ENCODE peak calls at places on chromosomes 3 and 15, in ten cellular contexts. B, G, L, N, F, M, Y, H, C and R are unnamed samples. For H3K4me1, the result is how much of the 10 kb centered on the place peaks cover.

GRCh38 chr3:119310052-119310451 is 15.9 kb downstream of the ARHGAP31 start:
- DNase-seq in B (no peak), C (no peak), M (peak), G (no peak), F (peak), H (no peak), Y (peak), L (no peak), N (peak), R (no peak)

GRCh38 chr3:19934098-19934566 is at the start of gene EFHB:
- DNase-seq in L (no peak), M (peak), H (peak), F (peak), Y (peak), N (no peak), C (peak), B (no peak), G (peak), R (peak)

GRCh38 chr3:9512456-9513045 is 41.1 kb downstream of the LHFPL4 start:
- DNase-seq in N (no peak), C (no peak), H (no peak), B (no peak), L (no peak), F (no peak), G (no peak), Y (no peak), M (no peak), R (no peak)

GRCh38 chr3:40247714-40248113 is 61.8 kb upstream of the EIF1B start:
- DNase-seq in Y (no peak), L (no peak), H (no peak), N (no peak), M (no peak), G (no peak), C (no peak), B (no peak), F (no peak), R (no peak)

GRCh38 chr15:44956388-44956787 is at the start of gene TERB2:
- DNase-seq in C (no peak), M (no peak), F (no peak), Y (no peak), H (no peak), B (no peak), L (no peak), N (no peak), G (no peak), R (no peak)

GRCh38 chr15:30953731-30954378 is 37.6 kb downstream of the MTMR10 start:
- DNase-seq in L (no peak), B (no peak), G (no peak), M (no peak), H (no peak), Y (no peak), F (peak), C (no peak), N (peak), R (no peak)

GRCh38 chr15:45393851-45394250 is 15.5 kb upstream of the GATM start:
- DNase-seq in H (no peak), M (no peak), L (no peak), G (no peak), C (no peak), N (no peak), F (no peak), B (no peak), Y (no peak), R (peak)

GRCh38 chr3:101602731-101603130 is 28.8 kb downstream of the PCNP start:
- DNase-seq in B (no peak), G (no peak), N (no peak), H (no peak), F (no peak), C (no peak), Y (no peak), L (no peak), M (no peak), R (no peak)

GRCh38 chr15:80637747-80638146 is 57.4 kb upstream of the ABHD17C start:
- DNase-seq in F (no peak), C (no peak), Y (no peak), M (no peak), B (no peak), H (no peak), G (no peak), L (no peak), N (no peak), R (no peak)

GRCh38 chr15:72796515-72797337 is 13.2 kb upstream of the ADPGK start:
- DNase-seq in Y (peak), B (no peak), L (peak), H (peak), F (no peak), N (peak), C (peak), M (peak), G (peak), R (peak)

GRCh38 chr15:54150255-54150654 is 172.0 kb downstream of the UNC13C start:
- DNase-seq in G (no peak), C (no peak), N (no peak), M (no peak), F (no peak), B (no peak), Y (no peak), H (no peak), L (no peak), R (peak)

GRCh38 chr3:15345608-15346137 is 13.3 kb upstream of the SH3BP5 start:
- DNase-seq in M (no peak), Y (no peak), G (no peak), L (no peak), C (no peak), F (no peak), B (no peak), H (no peak), N (no peak), R (no peak)

GRCh38 chr15:29773000-29773399 is 49.3 kb downstream of the TJP1 start:
- DNase-seq in L (no peak), H (no peak), B (no peak), Y (no peak), F (no peak), M (no peak), G (no peak), N (no peak), C (no peak), R (no peak)

GRCh38 chr3:123290962-123291361 is 89.2 kb downstream of the SEC22A start:
- DNase-seq in Y (no peak), C (no peak), L (no peak), B (no peak), N (no peak), H (no peak), G (no peak), M (no peak), F (no peak), R (no peak)

GRCh38 chr3:159988617-159989251 is at the start of gene IL12A:
- DNase-seq in C (peak), N (peak), H (peak), L (peak), B (peak), M (peak), F (peak), Y (peak), G (peak), R (peak)

GRCh38 chr3:27905625-27906024 is 183.5 kb upstream of the EOMES start:
- DNase-seq in Y (no peak), M (no peak), F (no peak), L (no peak), C (no peak), G (no peak), N (no peak), B (no peak), H (no peak), R (peak)

GRCh38 chr15:48533982-48534381 is 111.5 kb downstream of the FBN1 start:
- DNase-seq in B (no peak), H (no peak), G (no peak), L (no peak), Y (no peak), C (no peak), M (no peak), N (peak), F (no peak), R (no peak)

GRCh38 chr15:70867911-70868467 is 14.0 kb upstream of the LARP6 start:
- DNase-seq in G (no peak), H (no peak), Y (no peak), L (peak), N (peak), B (no peak), C (no peak), M (no peak), F (peak), R (no peak)

GRCh38 chr3:115428825-115429224 is 194.5 kb upstream of the GAP43 start:
- DNase-seq in Y (no peak), H (no peak), C (no peak), L (no peak), F (no peak), M (no peak), G (no peak), N (no peak), B (no peak), R (no peak)

GRCh38 chr3:55409802-55410201 is 77.3 kb downstream of the WNT5A start:
- DNase-seq in F (no peak), N (no peak), B (no peak), L (no peak), M (no peak), Y (no peak), G (no peak), C (no peak), H (no peak), R (no peak)

DNA sequence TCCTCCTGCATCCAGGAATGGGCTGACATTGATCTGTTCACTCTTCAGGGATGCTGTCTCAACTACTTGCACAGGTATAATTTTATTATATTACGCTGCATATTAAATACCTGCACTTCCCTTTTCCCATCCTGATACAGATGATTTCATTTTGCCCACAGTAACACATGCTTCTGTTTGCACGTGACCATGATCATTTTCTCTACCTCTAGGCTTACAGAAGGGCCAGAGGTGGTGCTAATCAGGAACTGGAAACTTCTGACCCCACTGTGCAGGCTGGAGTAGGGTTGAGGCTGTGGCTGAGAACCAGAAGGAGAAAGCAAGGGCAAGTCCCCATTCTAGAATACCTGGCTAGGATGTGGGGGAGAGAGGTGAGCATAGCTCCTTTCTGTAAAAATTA is 304.8 kb downstream of the PTPRG start:
- DNase-seq in G (no peak), N (no peak), C (no peak), B (no peak), M (no peak), Y (no peak), F (no peak), L (no peak), H (no peak), R (no peak)
- H3K4me1 ChIP-seq in G (under half), N (under half), C (under half), B (under half), M (under half), Y (under half), F (under half), L (under half), H (under half), R (under half)

GRCh38 chr15:62403164-62403809 is 238.2 kb upstream of the C2CD4B start:
- DNase-seq in F (peak), L (no peak), H (no peak), C (no peak), M (no peak), G (no peak), Y (no peak), B (no peak), N (peak), R (no peak)
- H3K4me1 ChIP-seq in F (under half), L (under half), H (under half), C (under half), M (under half), G (under half), Y (under half), B (under half), N (under half), R (under half)

GRCh38 chr3:196765454-196765853 is 25.8 kb downstream of the PAK2 start:
- DNase-seq in H (no peak), C (no peak), N (no peak), B (no peak), L (no peak), M (no peak), F (no peak), Y (no peak), G (no peak), R (no peak)

GRCh38 chr3:196757876-196758739 is 18.5 kb downstream of the PAK2 start:
- DNase-seq in N (peak), G (no peak), H (no peak), Y (no peak), B (no peak), C (no peak), F (peak), L (no peak), M (no peak), R (no peak)

GRCh38 chr3:196763179-196763578 is 23.5 kb downstream of the PAK2 start:
- DNase-seq in G (no peak), Y (no peak), C (no peak), N (no peak), M (no peak), B (no peak), F (no peak), H (no peak), L (no peak), R (no peak)
- H3K4me1 ChIP-seq in G (under half), Y (under half), C (under half), N (under half), M (under half), B (under half), F (under half), H (under half), L (under half), R (under half)

GRCh38 chr3:188390775-188391443 is 237.0 kb downstream of the LPP start:
- DNase-seq in M (peak), H (no peak), L (no peak), F (no peak), Y (peak), G (no peak), B (no peak), C (no peak), N (no peak), R (no peak)
- H3K4me1 ChIP-seq in M (under half), H (under half), L (under half), F (under half), Y (under half), G (under half), B (under half), C (under half), N (under half), R (under half)

GRCh38 chr3:126914226-126914625 is 68.7 kb upstream of the PLXNA1 start:
- DNase-seq in F (no peak), H (no peak), M (no peak), Y (no peak), N (no peak), L (no peak), C (no peak), B (no peak), G (no peak), R (no peak)
- H3K4me1 ChIP-seq in F (under half), H (under half), M (under half), Y (under half), N (under half), L (under half), C (under half), B (under half), G (under half), R (under half)

GRCh38 chr3:61687663-61688306 is 126.4 kb downstream of the PTPRG start:
- DNase-seq in B (no peak), G (no peak), F (no peak), N (no peak), C (no peak), M (no peak), L (peak), H (no peak), Y (no peak), R (no peak)

GRCh38 chr3:61684386-61684785 is 123.0 kb downstream of the PTPRG start:
- DNase-seq in F (no peak), H (no peak), N (peak), L (no peak), G (no peak), B (no peak), C (no peak), M (no peak), Y (no peak), R (no peak)

GRCh38 chr3:61687206-61687605 is 125.8 kb downstream of the PTPRG start:
- DNase-seq in H (no peak), B (no peak), Y (no peak), G (peak), M (no peak), F (no peak), N (no peak), C (no peak), L (no peak), R (no peak)

GRCh38 chr3:61685755-61686154 is 124.4 kb downstream of the PTPRG start:
- DNase-seq in Y (no peak), C (no peak), M (no peak), N (no peak), L (no peak), F (peak), B (no peak), H (no peak), G (no peak), R (no peak)

DNA sequence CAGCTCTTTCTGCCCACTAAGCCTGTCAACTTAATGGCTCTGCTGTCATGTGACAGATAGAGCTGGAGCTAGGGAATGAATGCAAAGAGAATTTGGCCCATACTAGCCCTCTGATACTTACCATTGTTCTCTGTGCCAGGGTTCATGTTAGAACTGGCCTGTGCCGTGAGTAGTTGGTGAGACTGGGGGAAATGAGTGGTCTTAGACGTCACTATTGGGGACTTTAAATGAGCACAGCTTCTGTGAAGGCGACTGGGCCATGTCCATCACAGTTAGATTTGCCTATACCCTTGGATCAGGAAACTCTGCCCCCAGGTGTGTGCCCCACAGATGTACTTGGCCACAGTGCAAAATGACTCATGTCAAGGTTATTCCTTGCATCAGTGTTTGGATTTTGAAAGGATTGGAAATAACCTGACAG is 124.9 kb downstream of the PTPRG start:
- DNase-seq in H (no peak), Y (no peak), B (no peak), L (no peak), C (no peak), N (no peak), G (no peak), F (peak), M (no peak), R (no peak)
- H3K4me1 ChIP-seq in H (under half), Y (half or more), B (under half), L (under half), C (under half), N (under half), G (under half), F (under half), M (under half), R (under half)